ENCODE peak calls at places on chromosome 2, in eight cellular contexts. G is stomach; J is left cardiac atrium; I is AG04450; O is HFFc6; N is activated naive CD4-positive, alpha-beta T cell; K is endothelial cell; L is activated naive CD8-positive, alpha-beta T cell treated with anti-CD3 and anti-CD28 coated beads, Interleukin-2, amount 10 ng/mL, durations not matched to agents 7 days and 5 days. F is an unnamed sample.

GRCh38 chr2:172066394-172066863 is 18.9 kb upstream of the DLX1 start:
- DNase-seq in G (no peak), J (no peak), I (no peak), O (no peak), N (no peak), K (no peak), L (no peak), F (no peak)

GRCh38 chr2:106536490-106536889 is 49.3 kb downstream of the CD8B2 start:
- DNase-seq in G (no peak), J (no peak), I (no peak), O (no peak), N (no peak), K (no peak), L (no peak), F (no peak)

GRCh38 chr2:239918749-239919148 is 106.4 kb downstream of the NDUFA10 start:
- DNase-seq in G (no peak), J (no peak), I (no peak), O (no peak), N (no peak), K (no peak), L (no peak), F (no peak)

GRCh38 chr2:127640082-127641072 is 5.6 kb upstream of the GPR17 start:
- DNase-seq in G (no peak), J (no peak), I (no peak), O (no peak), N (no peak), K (peak; percentile 35), L (peak; percentile 71), F (peak; percentile 73)

GRCh38 chr2:159612255-159612901 is 4.0 kb downstream of the BAZ2B start:
- DNase-seq in G (no peak), J (no peak), I (no peak), O (no peak), N (no peak), K (no peak), L (no peak), F (no peak)

GRCh38 chr2:61179701-61180639 is 18.0 kb downstream of the C2orf74 start:
- DNase-seq in G (peak; percentile 79), J (peak; percentile 85), I (no peak), O (peak; percentile 63), N (no peak), K (no peak), L (no peak), F (no peak)

GRCh38 chr2:242054406-242054805 is 184.9 kb downstream of the RTP5 start:
- DNase-seq in G (no peak), J (no peak), I (no peak), O (no peak), N (no peak), K (no peak), L (no peak), F (no peak)

GRCh38 chr2:163348843-163349395 is 386.9 kb downstream of the FIGN start:
- DNase-seq in G (no peak), J (peak; percentile 19), I (peak; percentile 8), O (peak; percentile 90), N (no peak), K (peak; percentile 7), L (no peak), F (no peak)

GRCh38 chr2:207054521-207054920 is 111.2 kb downstream of the KLF7 start:
- DNase-seq in G (no peak), J (no peak), I (no peak), O (no peak), N (no peak), K (no peak), L (no peak), F (no peak)

F was measured in GM06990.